ENCODE peak calls at places on chromosomes 1 and 21, in eight cellular contexts. O is HepG2, A is endothelial cell of umbilical vein, Z is HCT116, G is K562, N is H1, K is SK-N-SH, I is GM12878. Q is an unnamed sample.

GRCh38 chr1:77175230-77175844 is 43.9 kb downstream of the PIGK start:
- DNase-seq in O (no peak), I (no peak), Z (peak), A (no peak), K (no peak), N (no peak), G (no peak), Q (no peak)

GRCh38 chr1:215617979-215618378 is 50.9 kb downstream of the KCTD3 start:
- DNase-seq in A (peak), O (no peak), I (no peak), Z (no peak), G (no peak), K (no peak), N (no peak), Q (no peak)

GRCh38 chr1:161864577-161864976 is 98.5 kb downstream of the ATF6 start:
- DNase-seq in O (peak), A (peak), N (no peak), G (no peak), K (no peak), I (no peak), Z (no peak), Q (no peak)

GRCh38 chr1:52567943-52568342 is 15.1 kb upstream of the TUT4 start:
- DNase-seq in A (no peak), I (no peak), O (no peak), K (no peak), G (peak), Z (no peak), N (no peak), Q (no peak)

GRCh38 chr1:159091547-159092397 is 15.2 kb upstream of the AIM2 start:
- DNase-seq in I (no peak), K (no peak), N (no peak), Z (no peak), O (no peak), G (no peak), A (peak), Q (peak)

GRCh38 chr21:40393091-40393490 is 453.9 kb downstream of the DSCAM start:
- DNase-seq in Z (no peak), G (no peak), A (no peak), I (no peak), N (no peak), O (no peak), K (no peak), Q (no peak)

GRCh38 chr1:156615946-156616345 is 3.3 kb upstream of the HAPLN2 start:
- DNase-seq in A (no peak), O (no peak), K (no peak), Z (no peak), N (no peak), I (no peak), G (peak), Q (no peak)

GRCh38 chr1:229607370-229607769 is 18.6 kb downstream of the TAF5L start:
- DNase-seq in G (no peak), I (no peak), K (no peak), N (no peak), A (no peak), Z (no peak), O (no peak), Q (no peak)

GRCh38 chr1:101203812-101204540 is 32.8 kb upstream of the S1PR1 start:
- DNase-seq in G (no peak), A (peak), I (no peak), O (no peak), Z (no peak), N (no peak), K (peak), Q (peak)

GRCh38 chr1:168977618-168978017 is 128.9 kb upstream of the ATP1B1 start:
- DNase-seq in G (no peak), O (no peak), I (no peak), N (no peak), A (no peak), Z (no peak), K (no peak), Q (no peak)

GRCh38 chr1:8911416-8912309 is 33.2 kb upstream of the ENO1 start:
- DNase-seq in N (peak), I (no peak), O (no peak), A (no peak), K (no peak), G (no peak), Z (no peak), Q (no peak)

GRCh38 chr1:81689531-81689941 is 111.2 kb upstream of the ADGRL2 start:
- DNase-seq in A (no peak), I (no peak), Z (no peak), G (no peak), N (no peak), K (no peak), O (no peak), Q (no peak)

GRCh38 chr1:119449964-119450363 is 35.0 kb downstream of the HSD3B2 start:
- DNase-seq in K (no peak), N (peak), G (peak), O (peak), A (no peak), Z (no peak), I (no peak), Q (no peak)

GRCh38 chr1:221667504-221667903 is 74.4 kb downstream of the DUSP10 start:
- DNase-seq in I (peak), N (no peak), K (no peak), O (no peak), A (peak), Z (peak), G (no peak), Q (no peak)

GRCh38 chr1:155173478-155174333 is at the start of gene TRIM46:
- DNase-seq in K (peak), I (no peak), O (no peak), A (peak), G (peak), N (no peak), Z (no peak), Q (no peak)

GRCh38 chr21:17371470-17371869 is 141.4 kb upstream of the CXADR start:
- DNase-seq in A (no peak), I (no peak), K (no peak), N (no peak), O (no peak), Z (no peak), G (no peak), Q (no peak)

GRCh38 chr1:45945426-45945825 is 142.0 kb downstream of the MAST2 start:
- DNase-seq in I (no peak), Z (no peak), K (no peak), A (peak), N (no peak), O (no peak), G (no peak), Q (no peak)

GRCh38 chr1:168628807-168629206 is 52.4 kb downstream of the XCL1 start:
- DNase-seq in G (no peak), Z (peak), A (no peak), K (no peak), N (no peak), I (no peak), O (no peak), Q (no peak)

GRCh38 chr1:31064685-31065309 is 720 bp downstream of the PUM1 start:
- DNase-seq in O (peak), G (peak), I (no peak), Z (no peak), K (peak), A (peak), N (no peak), Q (no peak)

GRCh38 chr1:226489718-226490440 is 58.7 kb upstream of the STUM start:
- DNase-seq in Z (no peak), I (no peak), A (no peak), G (no peak), N (no peak), O (no peak), K (no peak), Q (no peak)

GRCh38 chr1:84298336-84298687 is 3.2 kb upstream of the SAMD13 start:
- DNase-seq in O (no peak), A (peak), Z (no peak), K (peak), I (no peak), N (no peak), G (peak), Q (no peak)

GRCh38 chr1:19330449-19331135 is 18.5 kb downstream of the SLC66A1 start:
- DNase-seq in N (no peak), Z (no peak), G (no peak), O (no peak), K (peak), A (no peak), I (no peak), Q (no peak)
- TF ChIP-seq POLR2AphosphoS5 in N (no peak), Z (no peak), G (peak), O (no peak), K (peak), A (no peak), I (no peak), Q (no peak)

GRCh38 chr1:173002891-173003582 is 47.7 kb downstream of the TNFSF18 start:
- DNase-seq in O (no peak), I (no peak), K (no peak), G (no peak), N (no peak), Z (no peak), A (no peak), Q (no peak)
- H3K9ac ChIP-seq in O (no peak), I (no peak), K (no peak), G (no peak), N (no peak), Z (no peak), A (no peak), Q (no peak)

GRCh38 chr1:10615336-10615735 is 140.6 kb downstream of the PEX14 start:
- DNase-seq in Z (no peak), G (no peak), K (no peak), N (no peak), A (no peak), O (no peak), I (no peak), Q (no peak)

GRCh38 chr1:10617931-10618885 is 143.5 kb downstream of the PEX14 start:
- DNase-seq in Z (no peak), K (no peak), G (no peak), I (no peak), A (no peak), O (no peak), N (no peak), Q (no peak)

GRCh38 chr1:10616696-10617095 is 141.9 kb downstream of the PEX14 start:
- DNase-seq in G (no peak), I (no peak), K (no peak), A (no peak), Z (no peak), O (no peak), N (no peak), Q (no peak)

GRCh38 chr1:10615932-10616671 is 141.4 kb downstream of the PEX14 start:
- DNase-seq in O (no peak), I (no peak), K (no peak), Z (no peak), N (no peak), G (no peak), A (no peak), Q (no peak)

DNA sequence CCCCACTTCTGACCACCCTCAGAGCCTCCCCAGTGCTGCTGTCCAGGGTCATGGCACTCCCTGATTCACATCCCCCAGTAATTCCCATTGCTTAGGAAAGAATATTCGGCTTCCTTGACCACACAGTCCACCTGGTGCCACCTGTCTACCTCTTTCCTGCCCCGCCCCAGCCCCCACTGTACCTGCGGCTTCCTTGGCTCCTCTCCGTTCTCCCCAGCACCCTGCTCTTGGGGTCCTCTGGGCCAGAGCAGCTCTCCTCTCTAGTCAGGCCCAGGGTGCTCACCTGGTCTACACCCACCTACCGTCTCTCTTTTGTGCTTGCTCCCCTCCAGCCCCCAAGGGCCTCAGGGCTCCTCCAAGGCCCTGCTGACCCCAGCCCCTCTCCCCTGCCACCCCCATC is 142.6 kb downstream of the PEX14 start:
- DNase-seq in K (no peak), G (no peak), O (no peak), Z (no peak), A (no peak), I (no peak), N (no peak), Q (no peak)
- TF ChIP-seq POLR2AphosphoS5 in K (no peak), G (no peak), O (no peak), Z (no peak), A (no peak), I (no peak), N (no peak), Q (no peak)

DNA sequence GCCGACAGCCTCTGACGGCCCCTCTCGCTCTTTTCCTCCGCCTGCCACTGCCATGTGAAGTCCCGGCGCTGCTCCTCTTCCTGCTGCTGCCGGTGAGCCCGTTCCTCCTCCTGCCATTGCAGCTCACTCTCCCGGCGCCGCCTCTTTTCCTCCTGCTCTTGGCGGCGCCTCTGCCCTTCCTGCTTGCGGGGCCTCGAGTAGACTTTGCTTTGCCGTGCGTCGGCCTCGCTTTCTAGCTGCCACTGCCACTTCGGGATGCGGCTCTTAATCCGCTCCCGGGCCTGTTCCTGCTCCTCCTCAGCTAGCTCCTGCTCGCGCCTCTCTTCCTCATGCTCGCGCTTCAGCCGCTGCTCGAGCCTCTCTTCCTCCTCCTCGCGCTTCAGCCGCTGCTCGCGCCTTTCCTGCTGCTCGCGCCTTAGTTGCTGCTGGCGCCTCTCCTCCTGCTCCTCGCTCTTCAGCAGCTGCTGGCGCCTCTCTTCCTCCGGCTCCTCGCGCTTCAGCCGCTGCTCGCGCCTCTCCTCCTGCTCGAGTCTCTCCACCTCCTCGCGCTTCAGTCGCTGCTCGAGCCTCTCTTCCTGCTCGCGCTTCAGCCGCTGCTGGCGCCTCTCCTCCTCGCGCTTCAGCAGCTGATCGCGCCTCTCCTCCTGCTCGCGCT is 4.3 kb downstream of the TCHH start:
- DNase-seq in G (no peak), N (no peak), A (peak), I (no peak), O (no peak), Z (no peak), K (no peak), Q (no peak)
- H3K9ac ChIP-seq in G (no peak), N (no peak), A (no peak), I (no peak), O (no peak), Z (no peak), K (no peak), Q (no peak)

DNA sequence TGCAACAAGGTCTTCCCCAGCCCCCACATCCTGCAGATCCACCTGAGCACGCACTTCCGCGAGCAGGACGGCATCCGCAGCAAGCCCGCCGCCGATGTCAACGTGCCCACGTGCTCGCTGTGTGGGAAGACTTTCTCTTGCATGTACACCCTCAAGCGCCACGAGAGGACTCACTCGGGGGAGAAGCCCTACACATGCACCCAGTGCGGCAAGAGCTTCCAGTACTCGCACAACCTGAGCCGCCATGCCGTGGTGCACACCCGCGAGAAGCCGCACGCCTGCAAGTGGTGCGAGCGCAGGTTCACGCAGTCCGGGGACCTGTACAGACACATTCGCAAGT is 3.8 kb downstream of the ZBTB18 start:
- DNase-seq in N (no peak), A (no peak), G (no peak), I (no peak), Z (no peak), K (no peak), O (no peak), Q (no peak)
- TF ChIP-seq POLR2AphosphoS5 in N (no peak), A (no peak), G (no peak), I (no peak), Z (no peak), K (no peak), O (no peak), Q (no peak)